ENCODE peak calls at places on chromosome 18, in seven cellular contexts. One of them, this sample, is unnamed.

GRCh38 chr18:34467059-34467458 is 242.3 kb upstream of the NOL4 start:
- DNase-seq in Caco-2: no peak
- DNase-seq in NCI-H1105 treated with DMSO at 0.1 percent for 48 hours: no peak
- DNase-seq in right atrium auricular region: no peak
- DNase-seq in neuronal stem cell: no peak
- DNase-seq in small intestine: no peak
- DNase-seq in nucleus accumbens: no peak
- DNase-seq in this sample: no peak

GRCh38 chr18:38307919-38308318 is 742.3 kb upstream of the CELF4 start:
- DNase-seq in Caco-2: no peak
- DNase-seq in NCI-H1105 treated with DMSO at 0.1 percent for 48 hours: no peak
- DNase-seq in right atrium auricular region: no peak
- DNase-seq in neuronal stem cell: no peak
- DNase-seq in small intestine: no peak
- DNase-seq in nucleus accumbens: no peak
- DNase-seq in this sample: no peak

GRCh38 chr18:78986018-78986481 is 6.4 kb downstream of the SALL3 start:
- DNase-seq in Caco-2: peak; percentile 10
- DNase-seq in NCI-H1105 treated with DMSO at 0.1 percent for 48 hours: peak; percentile 73
- DNase-seq in right atrium auricular region: no peak
- DNase-seq in neuronal stem cell: no peak
- DNase-seq in small intestine: peak; percentile 6
- DNase-seq in nucleus accumbens: peak; percentile 21
- DNase-seq in this sample: no peak

GRCh38 chr18:1732143-1732542 is 827.5 kb downstream of the ADCYAP1 start:
- DNase-seq in Caco-2: no peak
- DNase-seq in NCI-H1105 treated with DMSO at 0.1 percent for 48 hours: no peak
- DNase-seq in right atrium auricular region: no peak
- DNase-seq in neuronal stem cell: no peak
- DNase-seq in small intestine: no peak
- DNase-seq in nucleus accumbens: no peak
- DNase-seq in this sample: no peak

GRCh38 chr18:63994783-63995399 is 25.0 kb downstream of the SERPINB8 start:
- DNase-seq in Caco-2: peak; percentile 30
- DNase-seq in NCI-H1105 treated with DMSO at 0.1 percent for 48 hours: peak; percentile 40
- DNase-seq in right atrium auricular region: peak; percentile 67
- DNase-seq in neuronal stem cell: peak; percentile 39
- DNase-seq in small intestine: peak; percentile 44
- DNase-seq in nucleus accumbens: peak; percentile 30
- DNase-seq in this sample: peak; percentile 18

GRCh38 chr18:75324686-75325257 is 102.7 kb downstream of the SMIM21 start:
- DNase-seq in Caco-2: no peak
- DNase-seq in NCI-H1105 treated with DMSO at 0.1 percent for 48 hours: no peak
- DNase-seq in right atrium auricular region: no peak
- DNase-seq in neuronal stem cell: no peak
- DNase-seq in small intestine: no peak
- DNase-seq in nucleus accumbens: no peak
- DNase-seq in this sample: no peak

GRCh38 chr18:71529708-71530303 is 1014.3 kb downstream of the CBLN2 start:
- DNase-seq in Caco-2: no peak
- DNase-seq in NCI-H1105 treated with DMSO at 0.1 percent for 48 hours: peak; percentile 63
- DNase-seq in right atrium auricular region: no peak
- DNase-seq in neuronal stem cell: no peak
- DNase-seq in small intestine: no peak
- DNase-seq in nucleus accumbens: no peak
- DNase-seq in this sample: no peak

GRCh38 chr18:41391616-41392610 is 563.1 kb upstream of the PIK3C3 start:
- DNase-seq in Caco-2: peak; percentile 43
- DNase-seq in NCI-H1105 treated with DMSO at 0.1 percent for 48 hours: peak; percentile 79
- DNase-seq in right atrium auricular region: no peak
- DNase-seq in neuronal stem cell: peak; percentile 51
- DNase-seq in small intestine: peak; percentile 3
- DNase-seq in nucleus accumbens: peak; percentile 9
- DNase-seq in this sample: no peak

GRCh38 chr18:9613550-9614400 is 584 bp downstream of the PPP4R1 start:
- DNase-seq in Caco-2: peak; percentile 84
- DNase-seq in NCI-H1105 treated with DMSO at 0.1 percent for 48 hours: peak; percentile 34
- DNase-seq in right atrium auricular region: peak; percentile 61
- DNase-seq in neuronal stem cell: peak; percentile 37
- DNase-seq in small intestine: peak; percentile 66
- DNase-seq in nucleus accumbens: peak; percentile 25
- DNase-seq in this sample: peak; percentile 11

GRCh38 chr18:34772887-34773286 is 62.8 kb downstream of the DTNA start:
- DNase-seq in Caco-2: no peak
- DNase-seq in NCI-H1105 treated with DMSO at 0.1 percent for 48 hours: no peak
- DNase-seq in right atrium auricular region: no peak
- DNase-seq in neuronal stem cell: no peak
- DNase-seq in small intestine: no peak
- DNase-seq in nucleus accumbens: no peak
- DNase-seq in this sample: no peak

GRCh38 chr18:45998244-45998643 is 31.1 kb upstream of the EPG5 start:
- DNase-seq in Caco-2: no peak
- DNase-seq in NCI-H1105 treated with DMSO at 0.1 percent for 48 hours: no peak
- DNase-seq in right atrium auricular region: no peak
- DNase-seq in neuronal stem cell: no peak
- DNase-seq in small intestine: no peak
- DNase-seq in nucleus accumbens: no peak
- DNase-seq in this sample: no peak

GRCh38 chr18:11721720-11722119 is 32.7 kb downstream of the GNAL start:
- DNase-seq in Caco-2: no peak
- DNase-seq in NCI-H1105 treated with DMSO at 0.1 percent for 48 hours: no peak
- DNase-seq in right atrium auricular region: no peak
- DNase-seq in neuronal stem cell: no peak
- DNase-seq in small intestine: no peak
- DNase-seq in nucleus accumbens: no peak
- DNase-seq in this sample: no peak

GRCh38 chr18:13447621-13448020 is 229.1 kb downstream of the LDLRAD4 start:
- DNase-seq in Caco-2: no peak
- DNase-seq in NCI-H1105 treated with DMSO at 0.1 percent for 48 hours: no peak
- DNase-seq in right atrium auricular region: peak; percentile 86
- DNase-seq in neuronal stem cell: no peak
- DNase-seq in small intestine: no peak
- DNase-seq in nucleus accumbens: no peak
- DNase-seq in this sample: no peak

GRCh38 chr18:68638613-68639012 is 76.3 kb downstream of the TMX3 start:
- DNase-seq in Caco-2: no peak
- DNase-seq in NCI-H1105 treated with DMSO at 0.1 percent for 48 hours: no peak
- DNase-seq in right atrium auricular region: no peak
- DNase-seq in neuronal stem cell: no peak
- DNase-seq in small intestine: no peak
- DNase-seq in nucleus accumbens: no peak
- DNase-seq in this sample: no peak

GRCh38 chr18:54296017-54296416 is 26.7 kb downstream of the POLI start:
- DNase-seq in Caco-2: no peak
- DNase-seq in NCI-H1105 treated with DMSO at 0.1 percent for 48 hours: no peak
- DNase-seq in right atrium auricular region: no peak
- DNase-seq in neuronal stem cell: no peak
- DNase-seq in small intestine: no peak
- DNase-seq in nucleus accumbens: no peak
- DNase-seq in this sample: no peak

GRCh38 chr18:47418746-47419145 is 167.3 kb upstream of the SKOR2 start:
- DNase-seq in Caco-2: no peak
- DNase-seq in NCI-H1105 treated with DMSO at 0.1 percent for 48 hours: no peak
- DNase-seq in right atrium auricular region: no peak
- DNase-seq in neuronal stem cell: no peak
- DNase-seq in small intestine: no peak
- DNase-seq in nucleus accumbens: no peak
- DNase-seq in this sample: no peak

GRCh38 chr18:68417826-68418225 is 297.1 kb downstream of the TMX3 start:
- DNase-seq in Caco-2: no peak
- DNase-seq in NCI-H1105 treated with DMSO at 0.1 percent for 48 hours: no peak
- DNase-seq in right atrium auricular region: no peak
- DNase-seq in neuronal stem cell: no peak
- DNase-seq in small intestine: no peak
- DNase-seq in nucleus accumbens: no peak
- DNase-seq in this sample: no peak

GRCh38 chr18:29191263-29191662 is 1014.3 kb upstream of the CDH2 start:
- DNase-seq in Caco-2: no peak
- DNase-seq in NCI-H1105 treated with DMSO at 0.1 percent for 48 hours: no peak
- DNase-seq in right atrium auricular region: no peak
- DNase-seq in neuronal stem cell: no peak
- DNase-seq in small intestine: no peak
- DNase-seq in nucleus accumbens: no peak
- DNase-seq in this sample: no peak

GRCh38 chr18:41370740-41371623 is 584.1 kb upstream of the PIK3C3 start:
- DNase-seq in Caco-2: no peak
- DNase-seq in NCI-H1105 treated with DMSO at 0.1 percent for 48 hours: peak; percentile 68
- DNase-seq in right atrium auricular region: no peak
- DNase-seq in neuronal stem cell: no peak
- DNase-seq in small intestine: no peak
- DNase-seq in nucleus accumbens: no peak
- DNase-seq in this sample: no peak

GRCh38 chr18:57691363-57691762 is 69.7 kb upstream of the NARS1 start:
- DNase-seq in Caco-2: no peak
- DNase-seq in NCI-H1105 treated with DMSO at 0.1 percent for 48 hours: no peak
- DNase-seq in right atrium auricular region: no peak
- DNase-seq in neuronal stem cell: no peak
- DNase-seq in small intestine: peak; percentile 73
- DNase-seq in nucleus accumbens: no peak
- DNase-seq in this sample: no peak

GRCh38 chr18:69397096-69397495 is 3.6 kb upstream of the DOK6 start:
- DNase-seq in Caco-2: no peak
- DNase-seq in NCI-H1105 treated with DMSO at 0.1 percent for 48 hours: no peak
- DNase-seq in right atrium auricular region: no peak
- DNase-seq in neuronal stem cell: no peak
- DNase-seq in small intestine: no peak
- DNase-seq in nucleus accumbens: no peak
- DNase-seq in this sample: no peak

GRCh38 chr18:14974576-14974975 is 226.6 kb downstream of the ANKRD30B start:
- DNase-seq in Caco-2: no peak
- DNase-seq in NCI-H1105 treated with DMSO at 0.1 percent for 48 hours: no peak
- DNase-seq in right atrium auricular region: peak; percentile 28
- DNase-seq in neuronal stem cell: no peak
- DNase-seq in small intestine: no peak
- DNase-seq in nucleus accumbens: no peak
- DNase-seq in this sample: no peak

GRCh38 chr18:10274327-10274726 is 180.1 kb upstream of the APCDD1 start:
- DNase-seq in Caco-2: no peak
- DNase-seq in NCI-H1105 treated with DMSO at 0.1 percent for 48 hours: no peak
- DNase-seq in right atrium auricular region: no peak
- DNase-seq in neuronal stem cell: no peak
- DNase-seq in small intestine: no peak
- DNase-seq in nucleus accumbens: no peak
- DNase-seq in this sample: no peak

This sample was measured in gastrocnemius medialis.